ENCODE peak calls at places on chromosomes 7 and 10, in six cellular contexts. One of them, this sample, is unnamed.

GRCh38 chr7:12257582-12257981 is 46.5 kb downstream of the TMEM106B start:
- DNase-seq in SK-N-SH: no peak
- DNase-seq in HepG2: peak
- DNase-seq in GM12878: peak
- DNase-seq in H1: no peak
- DNase-seq in K562: no peak
- DNase-seq in this sample: no peak

GRCh38 chr7:151925446-151926335 is 30.6 kb upstream of the GALNTL5 start:
- DNase-seq in SK-N-SH: peak
- DNase-seq in K562: peak
- DNase-seq in GM12878: no peak
- DNase-seq in H1: no peak
- DNase-seq in HepG2: no peak
- DNase-seq in this sample: no peak

GRCh38 chr7:138370956-138371355 is 89.1 kb upstream of the TRIM24 start:
- DNase-seq in GM12878: no peak
- DNase-seq in H1: no peak
- DNase-seq in K562: no peak
- DNase-seq in SK-N-SH: no peak
- DNase-seq in HepG2: no peak
- DNase-seq in this sample: no peak

GRCh38 chr7:55575098-55575497 is 2.8 kb upstream of the VOPP1 start:
- DNase-seq in H1: no peak
- DNase-seq in GM12878: no peak
- DNase-seq in K562: no peak
- DNase-seq in HepG2: no peak
- DNase-seq in SK-N-SH: no peak
- DNase-seq in this sample: no peak

GRCh38 chr7:84092207-84092606 is 102.4 kb downstream of the SEMA3A start:
- DNase-seq in HepG2: no peak
- DNase-seq in GM12878: no peak
- DNase-seq in K562: no peak
- DNase-seq in H1: no peak
- DNase-seq in SK-N-SH: no peak
- DNase-seq in this sample: no peak

GRCh38 chr7:2730846-2731770 is 43.1 kb downstream of the AMZ1 start:
- DNase-seq in H1: no peak
- DNase-seq in GM12878: no peak
- DNase-seq in HepG2: no peak
- DNase-seq in SK-N-SH: no peak
- DNase-seq in K562: no peak
- DNase-seq in this sample: no peak

GRCh38 chr7:3033581-3033980 is 10.1 kb downstream of the CARD11 start:
- DNase-seq in HepG2: no peak
- DNase-seq in GM12878: no peak
- DNase-seq in SK-N-SH: no peak
- DNase-seq in K562: no peak
- DNase-seq in H1: no peak
- DNase-seq in this sample: no peak

GRCh38 chr7:145331076-145331475 is 495.2 kb upstream of the TPK1 start:
- DNase-seq in K562: no peak
- DNase-seq in H1: no peak
- DNase-seq in HepG2: no peak
- DNase-seq in SK-N-SH: no peak
- DNase-seq in GM12878: no peak
- DNase-seq in this sample: no peak

GRCh38 chr10:69549959-69550358 is 23.3 kb downstream of the NEUROG3 start:
- DNase-seq in GM12878: no peak
- DNase-seq in H1: no peak
- DNase-seq in SK-N-SH: no peak
- DNase-seq in HepG2: no peak
- DNase-seq in K562: no peak
- DNase-seq in this sample: no peak

GRCh38 chr10:87750001-87750651 is 67.9 kb downstream of the ATAD1 start:
- DNase-seq in HepG2: no peak
- DNase-seq in K562: no peak
- DNase-seq in GM12878: no peak
- DNase-seq in H1: no peak
- DNase-seq in SK-N-SH: no peak
- DNase-seq in this sample: no peak

GRCh38 chr7:597348-598178 is 77.9 kb upstream of the PDGFA start:
- DNase-seq in K562: no peak
- DNase-seq in HepG2: no peak
- DNase-seq in H1: no peak
- DNase-seq in GM12878: no peak
- DNase-seq in SK-N-SH: no peak
- DNase-seq in this sample: no peak

DNA sequence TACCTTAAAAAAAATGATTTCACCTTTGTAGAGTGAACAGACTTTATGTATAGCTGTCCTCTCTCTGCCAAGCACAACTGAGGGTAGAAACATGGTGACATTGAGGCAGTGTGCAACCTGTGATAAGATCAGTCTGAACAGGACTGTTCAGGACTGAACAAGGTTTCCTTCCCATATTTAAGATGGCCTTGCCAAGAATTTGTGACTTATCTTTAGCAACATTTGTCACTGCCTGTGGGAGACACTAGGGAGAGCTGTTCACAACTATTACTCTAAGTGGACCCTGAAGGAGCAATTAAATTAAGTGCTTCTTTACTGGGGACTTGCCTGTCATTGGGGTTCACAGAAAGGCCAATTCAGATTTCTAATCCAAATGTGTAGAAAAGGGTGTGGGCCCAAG is 6.7 kb downstream of the OR13A1 start:
- DNase-seq in H1: no peak
- DNase-seq in GM12878: peak
- DNase-seq in K562: no peak
- DNase-seq in HepG2: no peak
- DNase-seq in SK-N-SH: no peak
- DNase-seq in this sample: peak
- TF ChIP-seq CTCF in H1: peak
- TF ChIP-seq CTCF in GM12878: peak
- TF ChIP-seq CTCF in K562: peak
- TF ChIP-seq CTCF in HepG2: no peak
- TF ChIP-seq CTCF in SK-N-SH: no peak
- TF ChIP-seq CTCF in this sample: peak

GRCh38 chr10:106652279-106652678 is 512.2 kb downstream of the SORCS1 start:
- DNase-seq in H1: no peak
- DNase-seq in GM12878: peak
- DNase-seq in HepG2: no peak
- DNase-seq in K562: no peak
- DNase-seq in SK-N-SH: no peak
- DNase-seq in this sample: no peak

GRCh38 chr10:106643521-106643920 is 521.0 kb downstream of the SORCS1 start:
- DNase-seq in K562: no peak
- DNase-seq in HepG2: no peak
- DNase-seq in H1: no peak
- DNase-seq in SK-N-SH: peak
- DNase-seq in GM12878: no peak
- DNase-seq in this sample: no peak

GRCh38 chr10:106648534-106649481 is 515.7 kb downstream of the SORCS1 start:
- DNase-seq in SK-N-SH: no peak
- DNase-seq in HepG2: no peak
- DNase-seq in H1: no peak
- DNase-seq in GM12878: no peak
- DNase-seq in K562: no peak
- DNase-seq in this sample: no peak
- TF ChIP-seq RAD21 in SK-N-SH: no peak
- TF ChIP-seq RAD21 in HepG2: no peak
- TF ChIP-seq RAD21 in H1: no peak
- TF ChIP-seq RAD21 in GM12878: no peak
- TF ChIP-seq RAD21 in K562: no peak
- TF ChIP-seq RAD21 in this sample: no peak

GRCh38 chr10:119358140-119358512 is 150.8 kb downstream of the GRK5 start:
- DNase-seq in H1: no peak
- DNase-seq in HepG2: no peak
- DNase-seq in SK-N-SH: no peak
- DNase-seq in K562: no peak
- DNase-seq in GM12878: no peak
- DNase-seq in this sample: no peak

GRCh38 chr10:119358567-119358966 is 151.2 kb downstream of the GRK5 start:
- DNase-seq in K562: no peak
- DNase-seq in H1: no peak
- DNase-seq in SK-N-SH: no peak
- DNase-seq in GM12878: no peak
- DNase-seq in HepG2: no peak
- DNase-seq in this sample: no peak

GRCh38 chr10:119357389-119358139 is 150.2 kb downstream of the GRK5 start:
- DNase-seq in GM12878: no peak
- DNase-seq in K562: no peak
- DNase-seq in SK-N-SH: no peak
- DNase-seq in HepG2: no peak
- DNase-seq in H1: no peak
- DNase-seq in this sample: no peak

GRCh38 chr10:119360181-119360921 is 153.0 kb downstream of the GRK5 start:
- DNase-seq in GM12878: no peak
- DNase-seq in HepG2: no peak
- DNase-seq in H1: no peak
- DNase-seq in SK-N-SH: no peak
- DNase-seq in K562: peak
- DNase-seq in this sample: no peak

GRCh38 chr10:119359025-119359424 is 151.7 kb downstream of the GRK5 start:
- DNase-seq in K562: no peak
- DNase-seq in SK-N-SH: no peak
- DNase-seq in HepG2: no peak
- DNase-seq in GM12878: no peak
- DNase-seq in H1: no peak
- DNase-seq in this sample: no peak
- TF ChIP-seq JUND in K562: no peak
- TF ChIP-seq JUND in SK-N-SH: no peak
- TF ChIP-seq JUND in HepG2: no peak
- TF ChIP-seq JUND in GM12878: no peak
- TF ChIP-seq JUND in H1: no peak
- TF ChIP-seq JUND in this sample: no peak

DNA sequence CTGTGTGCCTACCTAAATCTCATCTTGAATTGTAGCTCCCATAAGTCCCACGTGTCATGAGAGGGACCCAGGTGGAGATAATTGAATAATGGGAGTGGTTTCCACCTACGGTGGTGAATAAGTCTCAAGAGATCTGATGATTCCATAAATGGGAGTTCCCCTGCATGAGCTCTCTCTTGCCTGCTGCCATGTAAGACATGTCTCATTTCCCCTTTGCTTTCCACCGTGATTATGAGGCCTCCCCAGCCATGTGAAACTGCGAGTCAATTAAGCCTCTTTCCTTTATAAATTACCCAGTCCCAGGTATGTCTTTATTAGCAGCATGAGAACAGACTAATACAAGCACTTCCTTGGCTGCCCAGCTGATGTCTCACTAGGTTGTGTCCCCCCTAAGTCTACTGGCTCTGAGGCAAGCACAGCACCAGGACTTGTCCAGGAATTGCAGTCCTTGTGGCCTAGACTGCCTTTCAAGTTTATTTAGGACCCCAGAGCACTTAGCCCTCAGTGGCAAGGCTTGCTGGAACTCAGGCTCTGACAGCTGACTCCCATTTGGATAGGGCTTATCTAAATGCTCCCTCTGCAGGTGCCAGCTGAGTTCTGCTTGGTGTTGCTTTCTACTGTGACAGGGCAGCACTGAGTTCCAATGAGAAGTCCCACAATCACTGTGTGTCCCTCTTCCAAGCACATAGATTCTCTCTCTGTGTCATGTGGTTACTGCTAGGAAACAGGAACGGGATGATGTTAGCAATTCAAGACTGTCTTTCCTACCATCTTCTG is 59.0 kb upstream of the TAS2R16 start:
- DNase-seq in GM12878: no peak
- DNase-seq in HepG2: peak
- DNase-seq in H1: peak
- DNase-seq in SK-N-SH: no peak
- DNase-seq in K562: no peak
- DNase-seq in this sample: peak
- TF ChIP-seq CTCF in GM12878: no peak
- TF ChIP-seq CTCF in HepG2: peak
- TF ChIP-seq CTCF in H1: peak
- TF ChIP-seq CTCF in SK-N-SH: no peak
- TF ChIP-seq CTCF in K562: no peak
- TF ChIP-seq CTCF in this sample: peak

GRCh38 chr7:128691227-128691626 is 19.1 kb downstream of the GARIN1A start:
- DNase-seq in H1: no peak
- DNase-seq in K562: no peak
- DNase-seq in HepG2: no peak
- DNase-seq in SK-N-SH: no peak
- DNase-seq in GM12878: no peak
- DNase-seq in this sample: no peak

GRCh38 chr7:128693373-128694015 is 21.4 kb downstream of the GARIN1A start:
- DNase-seq in HepG2: no peak
- DNase-seq in SK-N-SH: no peak
- DNase-seq in H1: no peak
- DNase-seq in GM12878: no peak
- DNase-seq in K562: no peak
- DNase-seq in this sample: no peak

GRCh38 chr7:128694742-128695141 is 22.6 kb downstream of the GARIN1A start:
- DNase-seq in SK-N-SH: no peak
- DNase-seq in GM12878: no peak
- DNase-seq in HepG2: no peak
- DNase-seq in H1: no peak
- DNase-seq in K562: no peak
- DNase-seq in this sample: no peak

GRCh38 chr7:128688492-128688891 is 16.4 kb downstream of the GARIN1A start:
- DNase-seq in GM12878: no peak
- DNase-seq in HepG2: no peak
- DNase-seq in K562: no peak
- DNase-seq in H1: no peak
- DNase-seq in SK-N-SH: no peak
- DNase-seq in this sample: no peak

GRCh38 chr7:128692623-128693270 is 20.7 kb downstream of the GARIN1A start:
- DNase-seq in GM12878: no peak
- DNase-seq in H1: no peak
- DNase-seq in SK-N-SH: no peak
- DNase-seq in HepG2: no peak
- DNase-seq in K562: no peak
- DNase-seq in this sample: no peak
- TF ChIP-seq RAD21 in GM12878: no peak
- TF ChIP-seq RAD21 in H1: no peak
- TF ChIP-seq RAD21 in SK-N-SH: no peak
- TF ChIP-seq RAD21 in HepG2: no peak
- TF ChIP-seq RAD21 in K562: no peak
- TF ChIP-seq RAD21 in this sample: no peak

GRCh38 chr7:94449151-94449725 is 54.5 kb downstream of the COL1A2 start:
- DNase-seq in K562: peak
- DNase-seq in GM12878: peak
- DNase-seq in HepG2: peak
- DNase-seq in SK-N-SH: peak
- DNase-seq in H1: no peak
- DNase-seq in this sample: peak

GRCh38 chr7:94453898-94454297 is 55.7 kb upstream of the CASD1 start:
- DNase-seq in SK-N-SH: no peak
- DNase-seq in H1: no peak
- DNase-seq in HepG2: no peak
- DNase-seq in GM12878: no peak
- DNase-seq in K562: no peak
- DNase-seq in this sample: no peak

GRCh38 chr7:94450044-94450697 is 55.5 kb downstream of the COL1A2 start:
- DNase-seq in H1: no peak
- DNase-seq in GM12878: no peak
- DNase-seq in SK-N-SH: no peak
- DNase-seq in HepG2: no peak
- DNase-seq in K562: no peak
- DNase-seq in this sample: no peak

GRCh38 chr7:94451276-94451675 is 56.6 kb downstream of the COL1A2 start:
- DNase-seq in HepG2: no peak
- DNase-seq in SK-N-SH: no peak
- DNase-seq in H1: no peak
- DNase-seq in K562: no peak
- DNase-seq in GM12878: no peak
- DNase-seq in this sample: no peak

GRCh38 chr7:94452257-94452656 is 57.4 kb upstream of the CASD1 start:
- DNase-seq in HepG2: no peak
- DNase-seq in H1: no peak
- DNase-seq in K562: no peak
- DNase-seq in GM12878: no peak
- DNase-seq in SK-N-SH: no peak
- DNase-seq in this sample: no peak
- TF ChIP-seq JUND in HepG2: no peak
- TF ChIP-seq JUND in H1: no peak
- TF ChIP-seq JUND in K562: no peak
- TF ChIP-seq JUND in GM12878: no peak
- TF ChIP-seq JUND in SK-N-SH: no peak
- TF ChIP-seq JUND in this sample: no peak

This sample was measured in HCT116.